ENCODE peak calls at places on chromosomes 12 and 14, in ten cellular contexts. Y, R, C, B, U, D, Q, A, F and L are unnamed samples.

GRCh38 chr14:79727900-79728299 is 483.4 kb downstream of the DIO2 start:
- DNase-seq in Y (no peak), U (no peak), F (no peak), C (no peak), B (no peak), A (no peak), R (no peak), D (no peak), Q (no peak), L (no peak)

GRCh38 chr14:21309238-21309636 is 29.4 kb downstream of the RPGRIP1 start:
- DNase-seq in A (no peak), R (no peak), B (no peak), U (no peak), Q (no peak), Y (no peak), D (no peak), C (no peak), F (no peak), L (no peak)

GRCh38 chr12:100656141-100656540 is 82.7 kb downstream of the GAS2L3 start:
- DNase-seq in Q (no peak), Y (no peak), F (no peak), R (no peak), C (no peak), B (no peak), A (no peak), D (no peak), U (no peak), L (no peak)

GRCh38 chr14:21408152-21408551 is 24.3 kb upstream of the SUPT16H start:
- DNase-seq in Y (no peak), A (no peak), Q (peak; percentile 65), U (peak; percentile 13), F (no peak), B (no peak), C (no peak), R (no peak), D (no peak), L (no peak)

GRCh38 chr12:54592316-54592715 is 3.9 kb upstream of the PPP1R1A start:
- DNase-seq in R (no peak), B (no peak), U (no peak), Q (peak; percentile 1), Y (no peak), D (no peak), A (no peak), C (no peak), F (no peak), L (no peak)

GRCh38 chr12:63822352-63822751 is 22.1 kb upstream of the SRGAP1 start:
- DNase-seq in B (no peak), C (no peak), F (no peak), A (no peak), Q (peak; percentile 82), R (no peak), Y (no peak), D (no peak), U (no peak), L (no peak)

GRCh38 chr12:76713130-76713529 is 50.8 kb upstream of the ZDHHC17 start:
- DNase-seq in Y (no peak), U (no peak), R (no peak), D (no peak), Q (no peak), B (no peak), A (no peak), F (no peak), C (no peak), L (no peak)

GRCh38 chr14:64766430-64767151 is 62.4 kb downstream of the PLEKHG3 start:
- DNase-seq in A (no peak), C (peak; percentile 37), Q (no peak), U (no peak), B (peak; percentile 23), D (no peak), F (no peak), Y (no peak), R (peak; percentile 63), L (no peak)

GRCh38 chr12:727321-727720 is 25.1 kb upstream of the WNK1 start:
- DNase-seq in D (no peak), B (no peak), U (no peak), R (no peak), F (no peak), Q (peak; percentile 15), Y (no peak), A (no peak), C (no peak), L (no peak)

GRCh38 chr12:120854804-120855203 is 49.4 kb downstream of the SPPL3 start:
- DNase-seq in Y (no peak), R (no peak), U (no peak), A (no peak), Q (no peak), F (no peak), B (no peak), D (no peak), C (no peak), L (no peak)

GRCh38 chr14:68522510-68523325 is 270.1 kb downstream of the ZFP36L1 start:
- DNase-seq in B (peak; percentile 58), U (no peak), Q (no peak), R (no peak), A (no peak), D (no peak), Y (no peak), F (no peak), C (no peak), L (no peak)

GRCh38 chr12:28497889-28498411 is 307.7 kb downstream of the CCDC91 start:
- DNase-seq in Y (peak; percentile 21), A (no peak), B (no peak), R (no peak), D (no peak), U (no peak), F (no peak), Q (peak; percentile 50), C (no peak), L (no peak)

GRCh38 chr14:102927346-102927877 is 4.9 kb downstream of the AMN start:
- DNase-seq in A (no peak), D (no peak), U (no peak), B (no peak), R (no peak), Q (no peak), C (peak; percentile 57), F (peak; percentile 92), Y (no peak), L (peak; percentile 73)
- TF ChIP-seq POLR2A in A (no peak), D (no peak), U (no peak), B (no peak), R (no peak), Q (no peak), C (no peak), F (peak; percentile 91), Y (no peak), L (no peak)

GRCh38 chr12:49094966-49095365 is 365 bp upstream of the DHH start:
- DNase-seq in Q (no peak), B (no peak), C (no peak), U (no peak), Y (no peak), R (no peak), F (no peak), A (no peak), D (no peak), L (no peak)

GRCh38 chr12:49092086-49092815 is 2.4 kb downstream of the DHH start:
- DNase-seq in Y (no peak), C (peak; percentile 59), B (peak; percentile 66), F (no peak), U (peak; percentile 82), R (no peak), Q (peak; percentile 30), D (no peak), A (no peak), L (no peak)

GRCh38 chr12:49092816-49093406 is 1.7 kb downstream of the DHH start:
- DNase-seq in Q (no peak), A (no peak), C (no peak), D (no peak), B (no peak), Y (no peak), U (no peak), F (no peak), R (no peak), L (no peak)

GRCh38 chr12:49093746-49094103 is 876 bp downstream of the DHH start:
- DNase-seq in Q (no peak), Y (no peak), F (no peak), D (no peak), C (no peak), B (no peak), A (no peak), R (no peak), U (no peak), L (no peak)

DNA sequence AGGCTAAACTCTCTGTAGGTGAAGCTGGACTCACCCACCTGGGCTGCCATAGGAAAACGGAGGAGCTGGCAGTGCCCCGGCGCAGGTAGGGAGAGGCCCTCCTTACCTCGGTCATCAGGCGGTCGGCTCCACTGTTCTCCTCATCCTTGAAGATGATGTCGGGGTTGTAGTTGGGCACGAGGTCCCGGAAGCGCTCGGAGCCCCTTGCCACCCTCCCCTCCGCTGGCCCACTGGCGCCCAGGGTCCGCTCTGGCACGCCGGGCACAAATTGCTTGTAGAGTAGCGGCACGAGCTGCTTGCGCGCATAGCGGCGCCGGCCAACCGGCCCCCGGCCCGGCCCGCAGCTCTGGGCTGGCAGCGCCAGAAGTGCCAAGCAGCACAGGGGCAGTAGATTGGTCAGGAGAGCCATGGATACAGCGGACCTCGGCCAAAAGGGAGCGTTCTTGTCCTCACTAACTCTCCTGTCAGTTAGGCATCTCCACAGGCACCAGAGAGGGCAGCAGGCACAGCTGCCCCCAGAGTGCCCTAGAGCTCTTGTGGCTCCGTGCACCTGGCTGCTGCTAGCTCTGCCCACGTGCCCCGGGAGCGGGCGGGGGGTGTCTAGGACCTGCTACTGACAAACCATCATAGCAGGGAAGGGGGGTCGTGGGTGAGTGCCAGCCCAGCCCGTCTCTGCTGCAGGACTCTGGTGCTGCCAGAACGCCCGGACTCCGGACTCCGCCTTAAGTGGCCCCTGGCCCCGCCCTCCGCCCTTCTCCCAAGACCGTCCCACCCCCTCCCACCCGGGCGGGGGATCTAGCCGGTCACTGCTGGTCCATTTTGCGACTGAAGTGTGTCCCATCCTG is at the start of gene DHH:
- DNase-seq in C (no peak), R (no peak), F (no peak), Y (no peak), B (peak; percentile 43), A (no peak), D (no peak), U (no peak), Q (no peak), L (no peak)
- H3K9me3 ChIP-seq in C (no peaks in the 10 kb centered on the region), R (no peaks in the 10 kb centered on the region), F (no peaks in the 10 kb centered on the region), Y (no peaks in the 10 kb centered on the region), B (no peaks in the 10 kb centered on the region), A (no peaks in the 10 kb centered on the region), D (no peaks in the 10 kb centered on the region), U (no peaks in the 10 kb centered on the region), Q (no peaks in the 10 kb centered on the region), L (no peaks in the 10 kb centered on the region)

GRCh38 chr14:37167151-37168047 is 5.0 kb downstream of the SLC25A21 start:
- DNase-seq in C (no peak), B (no peak), F (no peak), U (no peak), A (no peak), Q (no peak), Y (no peak), R (no peak), D (peak; percentile 60), L (no peak)
- TF ChIP-seq POLR2A in C (no peak), B (no peak), F (no peak), U (no peak), A (no peak), Q (no peak), Y (no peak), R (no peak), D (peak; percentile 72), L (no peak)

DNA sequence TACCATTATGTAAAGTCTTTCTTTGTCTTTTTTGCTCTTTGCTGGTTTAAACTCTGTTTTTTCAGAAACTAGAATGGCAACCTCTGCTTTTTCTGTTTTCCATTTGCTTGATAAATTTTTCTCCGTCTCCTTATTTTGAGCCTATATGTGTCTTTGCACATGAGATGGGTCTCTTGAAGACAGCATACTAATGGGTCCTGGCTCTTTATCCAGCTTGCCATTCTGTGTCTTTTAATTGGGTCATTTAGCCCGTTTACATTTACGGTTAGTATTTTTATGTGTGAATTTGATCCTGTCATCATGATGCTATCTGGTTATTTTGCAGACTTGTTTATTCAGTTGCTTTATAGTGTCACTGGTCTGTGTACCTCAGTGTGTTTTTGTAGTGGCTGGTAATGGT is 207.9 kb upstream of the TMEM260 start:
- DNase-seq in C (no peak), F (no peak), D (no peak), Y (no peak), R (no peak), U (no peak), B (no peak), Q (no peak), A (no peak), L (no peak)
- H3K9me3 ChIP-seq in C (no peaks in the 10 kb centered on the region), F (no peaks in the 10 kb centered on the region), D (no peaks in the 10 kb centered on the region), Y (no peaks in the 10 kb centered on the region), R (no peaks in the 10 kb centered on the region), U (no peaks in the 10 kb centered on the region), B (no peaks in the 10 kb centered on the region), Q (peaks cover 5% of the 10 kb centered on the region), A (peaks cover 15% of the 10 kb centered on the region), L (peaks cover 13% of the 10 kb centered on the region)